ENCODE peak calls at places on chromosomes 1 and 21, in four cellular contexts. N, M, Z and R are unnamed samples.

GRCh38 chr1:94927405-94928175 is 680 bp upstream of the CNN3 start:
- DNase-seq in N (peak; percentile 89), M (no peak), Z (no peak), R (no peak)

GRCh38 chr1:171613282-171613681 is 8.8 kb upstream of the MYOCOS start:
- DNase-seq in N (no peak), M (no peak), Z (no peak), R (no peak)

GRCh38 chr1:54311506-54311905 is 94.7 kb downstream of the SSBP3 start:
- DNase-seq in N (no peak), M (no peak), Z (no peak), R (no peak)

GRCh38 chr1:28378906-28379305 is 9.4 kb downstream of the PHACTR4 start:
- DNase-seq in N (peak; percentile 31), M (no peak), Z (no peak), R (no peak)

GRCh38 chr1:59499273-59499955 is 202.5 kb downstream of the FGGY start:
- DNase-seq in N (no peak), M (no peak), Z (no peak), R (no peak)

GRCh38 chr1:246772686-246773085 is 48.5 kb downstream of the SCCPDH start:
- DNase-seq in N (no peak), M (no peak), Z (no peak), R (no peak)

GRCh38 chr1:178434360-178434759 is 62.4 kb downstream of the CLEC20A start:
- DNase-seq in N (no peak), M (no peak), Z (no peak), R (no peak)

GRCh38 chr1:174965006-174965971 is 34.5 kb upstream of the CACYBP start:
- DNase-seq in N (no peak), M (no peak), Z (no peak), R (no peak)

GRCh38 chr1:212147581-212148033 is 112.1 kb downstream of the DTL start:
- DNase-seq in N (no peak), M (no peak), Z (no peak), R (no peak)

GRCh38 chr21:16815228-16815627 is 697.6 kb upstream of the CXADR start:
- DNase-seq in N (no peak), M (no peak), Z (no peak), R (no peak)

GRCh38 chr1:200654660-200655059 is 15.0 kb downstream of the DDX59 start:
- DNase-seq in N (no peak), M (no peak), Z (no peak), R (no peak)

GRCh38 chr1:97071163-97071562 is 349.6 kb downstream of the PTBP2 start:
- DNase-seq in N (no peak), M (no peak), Z (no peak), R (no peak)

GRCh38 chr1:12587981-12588620 is 29.9 kb downstream of the DHRS3 start:
- DNase-seq in N (no peak), M (no peak), Z (no peak), R (no peak)

GRCh38 chr1:168088511-168089325 is 48.0 kb downstream of the GPR161 start:
- DNase-seq in N (peak; percentile 56), M (no peak), Z (no peak), R (no peak)

GRCh38 chr1:3581296-3581695 is 30.0 kb downstream of the MEGF6 start:
- DNase-seq in N (no peak), M (no peak), Z (no peak), R (no peak)

GRCh38 chr1:4175566-4176405 is 275.7 kb upstream of the C1orf174 start:
- DNase-seq in N (peak; percentile 81), M (no peak), Z (no peak), R (no peak)

GRCh38 chr1:42456754-42457089 is 379 bp downstream of the PPCS start:
- DNase-seq in N (peak; percentile 85), M (no peak), Z (peak; percentile 25), R (no peak)

GRCh38 chr1:154349121-154349520 is 23.8 kb downstream of the ATP8B2 start:
- DNase-seq in N (no peak), M (no peak), Z (no peak), R (no peak)

GRCh38 chr1:70909262-70909817 is 138.3 kb downstream of the PTGER3 start:
- DNase-seq in N (no peak), M (no peak), Z (no peak), R (no peak)

GRCh38 chr1:214451591-214451990 is 99.8 kb downstream of the PTPN14 start:
- DNase-seq in N (no peak), M (no peak), Z (no peak), R (no peak)

GRCh38 chr1:236888903-236889302 is 93.8 kb downstream of the MTR start:
- DNase-seq in N (no peak), M (no peak), Z (no peak), R (no peak)

GRCh38 chr1:214917081-214917635 is 165.4 kb upstream of the KCNK2 start:
- DNase-seq in N (no peak), M (no peak), Z (no peak), R (no peak)

GRCh38 chr1:167447521-167448136 is 70.7 kb downstream of the CD247 start:
- DNase-seq in N (peak; percentile 84), M (no peak), Z (no peak), R (no peak)

GRCh38 chr1:26574690-26575349 is 45.3 kb downstream of the RPS6KA1 start:
- DNase-seq in N (no peak), M (no peak), Z (no peak), R (no peak)

GRCh38 chr1:26578167-26578566 is 48.6 kb downstream of the RPS6KA1 start:
- DNase-seq in N (no peak), M (no peak), Z (no peak), R (no peak)

GRCh38 chr1:26574018-26574417 is 44.5 kb downstream of the RPS6KA1 start:
- DNase-seq in N (no peak), M (no peak), Z (no peak), R (no peak)

GRCh38 chr1:26571381-26571780 is 41.8 kb downstream of the RPS6KA1 start:
- DNase-seq in N (no peak), M (no peak), Z (no peak), R (no peak)

DNA sequence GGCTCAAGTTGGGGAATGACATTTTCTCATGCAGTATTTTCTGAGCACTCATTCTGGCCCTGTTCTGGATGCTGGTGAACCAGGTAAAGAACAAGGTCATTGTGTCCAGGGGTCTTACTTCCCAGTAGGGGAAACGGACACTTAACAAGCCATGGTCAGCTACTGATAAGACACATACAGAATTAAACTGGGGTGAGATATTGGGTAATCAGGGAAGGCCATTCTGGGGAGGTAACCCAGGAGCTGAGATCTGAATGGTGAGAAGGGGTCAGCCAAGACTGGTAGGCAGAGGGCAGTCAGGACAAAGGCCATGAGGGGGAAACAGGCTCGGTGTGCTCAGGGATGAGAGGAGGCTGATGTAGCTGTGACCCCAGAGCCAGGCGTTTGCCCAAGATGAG is 45.8 kb downstream of the RPS6KA1 start:
- DNase-seq in N (no peak), M (no peak), Z (no peak), R (no peak)
- TF ChIP-seq CTCF in N (no peak), M (no peak), Z (no peak), R (no peak)

DNA sequence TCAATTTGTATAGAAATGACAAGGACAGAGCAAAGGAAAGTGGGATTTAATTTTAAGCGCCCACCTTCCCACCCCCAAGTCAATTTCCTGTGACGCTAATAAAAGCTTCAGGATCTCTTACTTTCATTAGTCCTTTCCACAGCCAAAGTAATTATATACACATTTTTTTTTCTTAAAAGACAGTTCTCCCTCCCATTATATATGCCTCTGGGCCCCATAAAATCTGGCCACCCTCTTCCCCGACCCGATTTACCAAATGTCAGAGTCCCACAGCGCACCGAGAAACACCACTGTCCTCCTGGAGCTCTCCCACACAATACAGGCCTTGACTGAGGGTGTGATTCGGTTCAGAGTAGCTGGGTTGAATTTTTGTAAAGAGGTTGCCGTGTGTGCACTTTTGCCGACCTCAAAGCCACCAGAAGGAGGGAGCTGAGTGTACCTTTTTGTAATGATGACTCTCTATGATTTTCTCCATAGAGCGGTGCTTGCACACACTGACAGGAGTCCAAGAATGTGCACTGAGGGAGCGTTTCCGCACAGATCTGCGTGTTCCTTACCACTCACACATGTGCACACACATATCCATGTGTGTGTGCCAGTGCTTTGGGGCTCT is 26.2 kb upstream of the IL10 start:
- DNase-seq in N (no peak), M (no peak), Z (no peak), R (no peak)
- TF ChIP-seq CTCF in N (no peak), M (no peak), Z (no peak), R (no peak)

GRCh38 chr1:210264521-210265380 is 32.2 kb downstream of the SERTAD4 start:
- DNase-seq in N (no peak), M (no peak), Z (no peak), R (no peak)
- TF ChIP-seq CTCF in N (no peak), M (no peak), Z (no peak), R (no peak)

DNA sequence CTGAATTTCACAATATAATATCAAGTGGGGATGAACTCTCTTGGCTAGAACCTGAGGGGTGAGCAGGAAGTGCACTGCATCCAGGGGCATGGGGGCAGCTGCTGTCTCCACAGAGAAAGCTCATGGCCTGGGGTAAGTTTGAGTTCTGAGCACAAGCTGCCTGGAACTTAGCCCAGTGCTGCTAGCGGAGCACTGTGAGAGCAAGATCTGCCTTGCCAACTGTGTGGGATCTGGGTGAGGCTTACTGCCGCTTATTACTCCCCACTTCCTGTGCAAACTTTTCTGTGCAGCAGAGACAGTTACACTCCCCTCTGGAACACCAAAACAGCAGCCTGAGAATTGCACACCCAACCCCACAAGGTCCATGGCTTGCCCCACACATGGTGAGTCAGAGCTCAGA is 761.9 kb upstream of the NEGR1 start:
- DNase-seq in N (no peak), M (no peak), Z (no peak), R (no peak)
- TF ChIP-seq CTCF in N (no peak), M (no peak), Z (no peak), R (no peak)

GRCh38 chr21:22554690-22555316 is 1556.6 kb downstream of the NCAM2 start:
- DNase-seq in N (no peak), M (no peak), Z (no peak), R (no peak)
- TF ChIP-seq CTCF in N (no peak), M (no peak), Z (no peak), R (no peak)

GRCh38 chr1:110082477-110082876 is 12.0 kb upstream of the ALX3 start:
- DNase-seq in N (no peak), M (no peak), Z (no peak), R (no peak)

GRCh38 chr1:110086959-110087358 is 16.5 kb upstream of the ALX3 start:
- DNase-seq in N (no peak), M (no peak), Z (no peak), R (no peak)

GRCh38 chr1:110083453-110084225 is 13.2 kb upstream of the ALX3 start:
- DNase-seq in N (no peak), M (no peak), Z (no peak), R (no peak)

GRCh38 chr1:110085666-110086065 is 15.2 kb upstream of the ALX3 start:
- DNase-seq in N (no peak), M (no peak), Z (no peak), R (no peak)

GRCh38 chr1:110084226-110085078 is 14.0 kb upstream of the ALX3 start:
- DNase-seq in N (no peak), M (no peak), Z (no peak), R (peak; percentile 32)
- TF ChIP-seq CTCF in N (no peak), M (no peak), Z (no peak), R (no peak)

DNA sequence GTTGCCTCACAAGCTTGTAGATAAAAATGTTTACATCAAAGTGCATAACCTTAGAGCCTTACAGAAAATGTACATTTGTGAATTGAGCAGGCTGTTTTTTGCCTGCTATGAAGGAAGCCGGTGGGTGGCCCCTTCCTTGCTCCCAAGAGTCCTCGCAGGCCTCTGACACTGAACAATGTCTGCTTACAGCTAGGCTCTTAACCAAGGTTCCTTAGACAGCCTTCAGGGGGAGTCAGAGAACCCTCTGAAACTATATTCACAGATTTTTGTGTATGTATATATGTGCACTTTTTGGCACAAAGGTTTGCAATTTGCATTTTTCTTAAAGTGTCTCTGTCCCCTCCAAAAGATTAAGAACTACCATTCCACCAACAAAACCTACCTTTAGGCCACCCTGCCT is 282.6 kb downstream of the BARHL2 start:
- DNase-seq in N (no peak), M (no peak), Z (no peak), R (no peak)
- TF ChIP-seq CTCF in N (no peak), M (no peak), Z (no peak), R (no peak)

GRCh38 chr1:114558548-114558947 is 22.9 kb downstream of the BCAS2 start:
- DNase-seq in N (no peak), M (no peak), Z (no peak), R (no peak)
- TF ChIP-seq CTCF in N (no peak), M (peak; percentile 13), Z (no peak), R (no peak)